ENCODE peak calls at places on chromosomes 2 and 18, in eight cellular contexts. P is lung; I is cardiac muscle cell; U is kidney; N is right cardiac atrium; O is CD8-positive, alpha-beta memory T cell; Y is NT2/D1; Z is naive thymus-derived CD4-positive, alpha-beta T cell. E is an unnamed sample.
A peak's percentile ranks its signal among the peaks of the same experiment; 100 is the strongest.

GRCh38 chr2:26458365-26459042 is 19.4 kb downstream of the OTOF start:
- DNase-seq in P (no peak), I (no peak), U (no peak), N (peak; percentile 18), O (no peak), Y (no peak), Z (no peak), E (peak; percentile 39)

GRCh38 chr2:39696072-39696471 is 30.4 kb downstream of the TMEM178A start:
- DNase-seq in P (no peak), I (peak; percentile 83), U (no peak), N (no peak), O (no peak), Y (peak; percentile 35), Z (no peak), E (no peak)

GRCh38 chr2:121044412-121044811 is 240.6 kb downstream of the TFCP2L1 start:
- DNase-seq in P (no peak), I (no peak), U (no peak), N (no peak), O (no peak), Y (no peak), Z (no peak), E (no peak)

GRCh38 chr2:159366538-159366937 is 80.0 kb upstream of the WDSUB1 start:
- DNase-seq in P (no peak), I (no peak), U (no peak), N (no peak), O (no peak), Y (no peak), Z (no peak), E (no peak)

GRCh38 chr2:67856866-67857265 is 205.9 kb downstream of the C1D start:
- DNase-seq in P (no peak), I (no peak), U (no peak), N (no peak), O (no peak), Y (no peak), Z (no peak), E (no peak)

GRCh38 chr18:8139127-8139591 is 470.1 kb upstream of the RAB12 start:
- DNase-seq in P (no peak), I (peak; percentile 10), U (no peak), N (peak; percentile 71), O (no peak), Y (no peak), Z (no peak), E (no peak)

GRCh38 chr2:119490653-119491195 is 33.6 kb downstream of the SCTR start:
- DNase-seq in P (peak; percentile 42), I (no peak), U (no peak), N (no peak), O (no peak), Y (no peak), Z (no peak), E (no peak)

GRCh38 chr18:32764611-32765244 is 8.1 kb downstream of the KLHL14 start:
- DNase-seq in P (no peak), I (no peak), U (no peak), N (no peak), O (no peak), Y (no peak), Z (no peak), E (no peak)

GRCh38 chr2:33788044-33788443 is 188.9 kb upstream of the FAM98A start:
- DNase-seq in P (no peak), I (no peak), U (no peak), N (no peak), O (no peak), Y (no peak), Z (no peak), E (no peak)

GRCh38 chr18:23071285-23071684 is 64.0 kb upstream of the CABLES1 start:
- DNase-seq in P (peak; percentile 38), I (peak; percentile 33), U (peak; percentile 78), N (peak; percentile 69), O (peak; percentile 89), Y (no peak), Z (peak; percentile 92), E (peak; percentile 93)

GRCh38 chr2:38603402-38604265 is 906 bp upstream of the HNRNPLL start:
- DNase-seq in P (peak; percentile 80), I (peak; percentile 85), U (peak; percentile 94), N (peak; percentile 94), O (peak; percentile 80), Y (peak; percentile 85), Z (peak; percentile 76), E (peak; percentile 96)

GRCh38 chr2:191359186-191359585 is 114.0 kb downstream of the MYO1B start:
- DNase-seq in P (no peak), I (no peak), U (no peak), N (no peak), O (no peak), Y (no peak), Z (no peak), E (no peak)

GRCh38 chr2:157497603-157498314 is 53.9 kb upstream of the CYTIP start:
- DNase-seq in P (no peak), I (peak; percentile 55), U (no peak), N (no peak), O (peak; percentile 28), Y (peak; percentile 23), Z (peak; percentile 23), E (no peak)

GRCh38 chr2:33500177-33500576 is 23.7 kb downstream of the RASGRP3 start:
- DNase-seq in P (no peak), I (no peak), U (no peak), N (no peak), O (no peak), Y (no peak), Z (no peak), E (no peak)

GRCh38 chr2:224970311-224970710 is 72.0 kb downstream of the DOCK10 start:
- DNase-seq in P (no peak), I (no peak), U (no peak), N (no peak), O (no peak), Y (no peak), Z (no peak), E (no peak)

GRCh38 chr2:172965433-172965832 is 110.2 kb upstream of the MAP3K20 start:
- DNase-seq in P (no peak), I (no peak), U (no peak), N (no peak), O (no peak), Y (no peak), Z (no peak), E (no peak)

GRCh38 chr2:238729261-238729935 is 118.5 kb upstream of the TWIST2 start:
- DNase-seq in P (peak; percentile 26), I (no peak), U (no peak), N (no peak), O (no peak), Y (no peak), Z (no peak), E (no peak)

GRCh38 chr18:70491734-70492348 is 203.0 kb downstream of the SOCS6 start:
- DNase-seq in P (peak; percentile 51), I (peak; percentile 57), U (no peak), N (peak; percentile 57), O (peak; percentile 17), Y (peak; percentile 20), Z (no peak), E (no peak)

GRCh38 chr2:211730215-211730614 is 808.4 kb downstream of the ERBB4 start:
- DNase-seq in P (no peak), I (no peak), U (no peak), N (no peak), O (no peak), Y (no peak), Z (no peak), E (no peak)

GRCh38 chr2:42755161-42755900 is 8.6 kb downstream of the OXER1 start:
- DNase-seq in P (no peak), I (peak; percentile 8), U (no peak), N (no peak), O (no peak), Y (no peak), Z (no peak), E (no peak)
- H3K4me1 ChIP-seq in P (peaks cover 2% of the 10 kb centered on the region), I (peaks cover 9% of the 10 kb centered on the region), U (no peaks in the 10 kb centered on the region), N (peaks cover 8% of the 10 kb centered on the region), O (no peaks in the 10 kb centered on the region), Y (peaks cover 11% of the 10 kb centered on the region), Z (no peaks in the 10 kb centered on the region), E (peaks cover 47% of the 10 kb centered on the region)

GRCh38 chr2:203740741-203741363 is 34.4 kb downstream of the CD28 start:
- DNase-seq in P (no peak), I (no peak), U (no peak), N (no peak), O (peak; percentile 77), Y (no peak), Z (peak; percentile 90), E (no peak)

GRCh38 chr2:203739351-203739750 is 32.9 kb downstream of the CD28 start:
- DNase-seq in P (no peak), I (no peak), U (no peak), N (no peak), O (no peak), Y (no peak), Z (no peak), E (no peak)

GRCh38 chr2:203733683-203734082 is 27.2 kb downstream of the CD28 start:
- DNase-seq in P (no peak), I (no peak), U (no peak), N (no peak), O (no peak), Y (no peak), Z (no peak), E (no peak)

GRCh38 chr2:203734276-203734983 is 28.0 kb downstream of the CD28 start:
- DNase-seq in P (no peak), I (no peak), U (peak; percentile 76), N (no peak), O (no peak), Y (no peak), Z (no peak), E (no peak)

DNA sequence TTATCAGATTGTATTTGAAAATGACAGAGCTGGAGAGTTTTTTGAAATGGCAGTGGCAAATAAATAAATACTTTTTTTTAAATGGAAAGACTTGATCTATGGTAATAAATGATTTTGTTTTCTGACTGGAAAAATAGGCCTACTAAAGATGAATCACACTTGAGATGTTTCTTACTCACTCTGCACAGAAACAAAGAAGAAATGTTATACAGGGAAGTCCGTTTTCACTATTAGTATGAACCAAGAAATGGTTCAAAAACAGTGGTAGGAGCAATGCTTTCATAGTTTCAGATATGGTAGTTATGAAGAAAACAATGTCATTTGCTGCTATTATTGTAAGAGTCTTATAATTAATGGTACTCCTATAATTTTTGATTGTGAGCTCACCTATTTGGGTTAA is 30.9 kb downstream of the CD28 start:
- DNase-seq in P (no peak), I (no peak), U (no peak), N (no peak), O (no peak), Y (no peak), Z (no peak), E (no peak)
- H3K4me1 ChIP-seq in P (no peaks in the 10 kb centered on the region), I (peaks cover 9% of the 10 kb centered on the region), U (no peaks in the 10 kb centered on the region), N (no peaks in the 10 kb centered on the region), O (peaks cover 84% of the 10 kb centered on the region), Y (no peaks in the 10 kb centered on the region), Z (peaks cover 68% of the 10 kb centered on the region), E (peaks cover 10% of the 10 kb centered on the region)

DNA sequence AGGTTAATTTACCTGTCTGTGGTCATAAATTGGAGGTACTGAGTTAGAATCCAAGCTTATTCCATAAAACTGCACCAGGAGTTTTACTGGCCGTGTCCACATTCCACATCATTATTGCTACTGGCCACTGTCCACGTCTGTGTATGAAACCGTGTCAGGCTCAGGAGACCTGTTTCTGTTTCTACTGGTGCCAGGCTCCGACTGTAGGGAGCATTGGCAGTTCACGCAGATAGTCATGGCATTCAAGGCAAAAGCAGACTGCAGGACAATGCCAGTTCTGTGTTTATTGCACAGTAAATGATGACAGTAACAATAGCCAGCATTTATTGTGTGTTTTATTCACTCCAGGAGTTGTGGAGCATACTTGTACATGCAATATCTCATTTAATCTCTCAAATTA is 55.2 kb downstream of the MAP4K4 start:
- DNase-seq in P (no peak), I (no peak), U (no peak), N (no peak), O (no peak), Y (no peak), Z (no peak), E (no peak)
- H3K4me1 ChIP-seq in P (peaks cover 8% of the 10 kb centered on the region), I (peaks cover 54% of the 10 kb centered on the region), U (peaks cover 30% of the 10 kb centered on the region), N (peaks cover 15% of the 10 kb centered on the region), O (peaks cover 58% of the 10 kb centered on the region), Y (peaks cover 15% of the 10 kb centered on the region), Z (no peaks in the 10 kb centered on the region), E (peaks cover 44% of the 10 kb centered on the region)

GRCh38 chr2:150259746-150260145 is 227.7 kb downstream of the RND3 start:
- DNase-seq in P (no peak), I (no peak), U (no peak), N (no peak), O (no peak), Y (peak; percentile 25), Z (no peak), E (no peak)
- H3K4me1 ChIP-seq in P (no peaks in the 10 kb centered on the region), I (no peaks in the 10 kb centered on the region), U (no peaks in the 10 kb centered on the region), N (peaks cover 2% of the 10 kb centered on the region), O (no peaks in the 10 kb centered on the region), Y (no peaks in the 10 kb centered on the region), Z (no peaks in the 10 kb centered on the region), E (no peaks in the 10 kb centered on the region)